ENCODE peak calls at places on chromosome 6, in seven cellular contexts. A is memory B cell; X is EH; C is NCI-H460; G is stimulated activated effector memory CD8-positive, alpha-beta T cell treated with anti-CD3 and anti-CD28 coated beads, Interleukin-12 subunit alpha, Interleukin-12 subunit beta, amount 100 ng/mL, for 72 hours; B is T-helper 22 cell; I is ACHN. D is an unnamed sample.

GRCh38 chr6:42140756-42141602 is 1.4 kb downstream of the C6orf132 start:
- DNase-seq in A (no peak), G (no peak), B (no peak), I (no peak), X (no peak), C (no peak), D (no peak)

GRCh38 chr6:80437186-80437585 is 330.7 kb downstream of the BCKDHB start:
- DNase-seq in C (no peak), A (no peak), B (no peak), X (peak), I (no peak), G (no peak), D (peak)

GRCh38 chr6:158536084-158536890 is 23.6 kb upstream of the TMEM181 start:
- DNase-seq in A (peak), X (peak), B (peak), G (peak), I (peak), C (peak), D (peak)

GRCh38 chr6:31814677-31815024 is 432 bp downstream of the HSPA1L start:
- DNase-seq in X (peak), G (no peak), A (peak), B (peak), C (peak), I (peak), D (peak)

GRCh38 chr6:72551470-72551869 is 70.4 kb upstream of the KCNQ5 start:
- DNase-seq in X (peak), G (no peak), C (no peak), I (no peak), B (no peak), A (no peak), D (no peak)

GRCh38 chr6:129448965-129449364 is 261.0 kb downstream of the ARHGAP18 start:
- DNase-seq in G (no peak), C (no peak), X (no peak), B (no peak), A (no peak), I (no peak), D (no peak)

GRCh38 chr6:15937582-15937981 is 191.3 kb upstream of the MYLIP start:
- DNase-seq in B (no peak), I (no peak), X (no peak), A (no peak), G (no peak), C (no peak), D (no peak)

GRCh38 chr6:30720738-30721197 is 616 bp downstream of the TUBB start:
- DNase-seq in X (peak), C (no peak), B (no peak), I (peak), G (peak), A (peak), D (peak)

GRCh38 chr6:24666097-24666615 is 543 bp downstream of the TDP2 start:
- DNase-seq in C (no peak), G (peak), X (peak), B (no peak), I (peak), A (no peak), D (peak)

GRCh38 chr6:15023448-15023847 is 222.4 kb upstream of the JARID2 start:
- DNase-seq in B (no peak), X (no peak), C (no peak), I (no peak), A (no peak), G (peak), D (no peak)

GRCh38 chr6:139402935-139403386 is 28.5 kb upstream of the CITED2 start:
- DNase-seq in A (no peak), I (no peak), C (no peak), B (no peak), G (no peak), X (peak), D (peak)

GRCh38 chr6:26272171-26272631 is 92.8 kb upstream of the BTN3A2 start:
- DNase-seq in A (peak), I (no peak), G (peak), X (peak), B (peak), C (no peak), D (no peak)

GRCh38 chr6:160733045-160733646 is 31.1 kb downstream of the PLG start:
- DNase-seq in A (no peak), B (no peak), I (peak), G (peak), X (peak), C (peak), D (peak)

GRCh38 chr6:131183427-131184095 is 48.3 kb downstream of the AKAP7 start:
- DNase-seq in X (no peak), B (no peak), I (no peak), A (no peak), C (no peak), G (no peak), D (no peak)

GRCh38 chr6:41488392-41489129 is 57.6 kb upstream of the FOXP4 start:
- DNase-seq in C (no peak), I (peak), B (no peak), A (no peak), G (no peak), X (peak), D (peak)

GRCh38 chr6:148967128-148967527 is 220.3 kb downstream of the UST start:
- DNase-seq in A (no peak), B (no peak), I (no peak), G (no peak), X (no peak), C (no peak), D (no peak)

GRCh38 chr6:49966334-49966733 is 2.4 kb upstream of the DEFB114 start:
- DNase-seq in C (no peak), I (no peak), G (no peak), X (no peak), A (no peak), B (no peak), D (no peak)

GRCh38 chr6:39357998-39358686 is 35.6 kb upstream of the KCNK16 start:
- DNase-seq in A (no peak), C (no peak), G (no peak), X (peak), B (no peak), I (no peak), D (peak)

GRCh38 chr6:66897576-66897975 is 1190.5 kb upstream of the EYS start:
- DNase-seq in B (no peak), A (no peak), G (no peak), X (no peak), I (peak), C (no peak), D (no peak)

GRCh38 chr6:39530201-39530759 is 194.9 kb downstream of the KIF6 start:
- DNase-seq in G (no peak), X (peak), C (no peak), A (no peak), B (no peak), I (no peak), D (peak)

GRCh38 chr6:7696061-7696460 is 29.8 kb upstream of the BMP6 start:
- DNase-seq in C (no peak), A (no peak), B (no peak), I (no peak), G (no peak), X (no peak), D (no peak)

GRCh38 chr6:114176726-114177125 is 166.1 kb downstream of the HS3ST5 start:
- DNase-seq in A (no peak), C (no peak), B (no peak), I (no peak), G (no peak), X (no peak), D (no peak)

GRCh38 chr6:10451828-10452509 is 37.1 kb upstream of the TFAP2A start:
- DNase-seq in B (no peak), X (peak), I (peak), C (peak), A (no peak), G (no peak), D (peak)

GRCh38 chr6:92534109-92534508 is 885.2 kb downstream of the EPHA7 start:
- DNase-seq in B (no peak), A (no peak), G (no peak), X (no peak), I (no peak), C (no peak), D (no peak)

D was measured in adipocyte.